ENCODE peak calls at places on chromosome 19, in eight cellular contexts. H is mucosa of gallbladder; S is NCI-H187; C is endothelial cell of umbilical vein; R is stimulated activated naive CD8-positive, alpha-beta T cell treated with anti-CD3 and anti-CD28 coated beads, Interleukin-15, Interleukin-2, amounts not matched to agents 100 U/mL and 50 U/mL, for 24 hours; U is fibroblast of the aortic adventitia; G is WTC11; O is stimulated activated CD4-positive, alpha-beta T cell treated with anti-CD3 and anti-CD28 coated beads, Interleukin-12 subunit alpha, Interleukin-12 subunit beta, amount 100 ng/mL, for 4 hours. Z is an unnamed sample.

GRCh38 chr19:49710372-49710951 is 19.5 kb downstream of the CPT1C start:
- DNase-seq in H (no peak), S (no peak), C (no peak), R (no peak), U (peak; percentile 51), G (no peak), O (no peak), Z (no peak)

GRCh38 chr19:5292843-5293606 is 47.6 kb downstream of the PTPRS start:
- DNase-seq in H (peak; percentile 44), S (no peak), C (peak; percentile 19), R (peak; percentile 63), U (peak; percentile 70), G (peak; percentile 78), O (peak; percentile 55), Z (no peak)

GRCh38 chr19:49999371-50000010 is 25.7 kb downstream of the VRK3 start:
- DNase-seq in H (no peak), S (no peak), C (no peak), R (no peak), U (peak; percentile 16), G (no peak), O (no peak), Z (no peak)

GRCh38 chr19:45507864-45508680 is 793 bp downstream of the VASP start:
- DNase-seq in H (no peak), S (peak; percentile 14), C (peak; percentile 24), R (peak; percentile 73), U (peak; percentile 31), G (peak; percentile 86), O (no peak), Z (peak; percentile 54)

GRCh38 chr19:2330632-2331284 is 2.3 kb downstream of the SPPL2B start:
- DNase-seq in H (peak; percentile 83), S (peak; percentile 66), C (no peak), R (no peak), U (no peak), G (no peak), O (no peak), Z (no peak)

GRCh38 chr19:38721977-38722773 is 22.1 kb downstream of the CAPN12 start:
- DNase-seq in H (no peak), S (no peak), C (no peak), R (no peak), U (no peak), G (no peak), O (no peak), Z (no peak)

GRCh38 chr19:42201489-42202289 is 15.8 kb downstream of the DEDD2 start:
- DNase-seq in H (no peak), S (no peak), C (no peak), R (peak; percentile 65), U (no peak), G (no peak), O (no peak), Z (no peak)

GRCh38 chr19:464146-464545 is 3.3 kb upstream of the SHC2 start:
- DNase-seq in H (no peak), S (no peak), C (no peak), R (no peak), U (no peak), G (no peak), O (no peak), Z (no peak)

GRCh38 chr19:18856385-18857126 is 24.8 kb downstream of the UPF1 start:
- DNase-seq in H (no peak), S (no peak), C (no peak), R (no peak), U (peak; percentile 51), G (peak; percentile 44), O (no peak), Z (no peak)

GRCh38 chr19:5814847-5815246 is 10.0 kb downstream of the NRTN start:
- DNase-seq in H (no peak), S (no peak), C (no peak), R (no peak), U (no peak), G (no peak), O (no peak), Z (no peak)

GRCh38 chr19:50739841-50740426 is 16.8 kb downstream of the CLEC11A start:
- DNase-seq in H (no peak), S (no peak), C (no peak), R (no peak), U (no peak), G (peak; percentile 71), O (no peak), Z (no peak)

GRCh38 chr19:11338569-11339253 is 746 bp downstream of the RAB3D start:
- DNase-seq in H (no peak), S (no peak), C (no peak), R (no peak), U (no peak), G (no peak), O (no peak), Z (no peak)

GRCh38 chr19:43595605-43595998 is 332 bp downstream of the IRGQ start:
- DNase-seq in H (no peak), S (no peak), C (no peak), R (peak; percentile 28), U (no peak), G (no peak), O (no peak), Z (peak; percentile 43)

GRCh38 chr19:46076951-46077814 is 36.4 kb upstream of the IGFL4 start:
- DNase-seq in H (peak; percentile 30), S (peak; percentile 80), C (peak; percentile 82), R (peak; percentile 52), U (peak; percentile 89), G (peak; percentile 83), O (no peak), Z (no peak)

GRCh38 chr19:16888629-16889371 is at the start of gene F2RL3:
- DNase-seq in H (peak; percentile 21), S (no peak), C (peak; percentile 73), R (no peak), U (no peak), G (no peak), O (no peak), Z (no peak)

GRCh38 chr19:10086032-10086903 is at the start of gene SHFL:
- DNase-seq in H (peak; percentile 80), S (no peak), C (peak; percentile 64), R (peak; percentile 86), U (peak; percentile 55), G (peak; percentile 79), O (peak; percentile 79), Z (peak; percentile 87)

GRCh38 chr19:47122359-47123335 is 8.0 kb upstream of the SAE1 start:
- DNase-seq in H (no peak), S (no peak), C (no peak), R (no peak), U (peak; percentile 81), G (no peak), O (no peak), Z (no peak)

GRCh38 chr19:8454218-8454617 is 9.4 kb downstream of the HNRNPM start:
- DNase-seq in H (no peak), S (no peak), C (peak; percentile 24), R (no peak), U (no peak), G (no peak), O (no peak), Z (no peak)

GRCh38 chr19:17949956-17950309 is 17.0 kb upstream of the KCNN1 start:
- DNase-seq in H (no peak), S (peak; percentile 5), C (no peak), R (no peak), U (no peak), G (no peak), O (no peak), Z (no peak)

GRCh38 chr19:48720251-48720612 is 707 bp upstream of the MAMSTR start:
- DNase-seq in H (no peak), S (no peak), C (no peak), R (no peak), U (no peak), G (no peak), O (no peak), Z (no peak)

GRCh38 chr19:55373993-55374757 is 2.5 kb upstream of the TMEM190 start:
- DNase-seq in H (no peak), S (no peak), C (no peak), R (no peak), U (peak; percentile 43), G (no peak), O (no peak), Z (no peak)

GRCh38 chr19:13784731-13785452 is 10.4 kb upstream of the ZSWIM4 start:
- DNase-seq in H (peak; percentile 77), S (no peak), C (peak; percentile 62), R (peak; percentile 85), U (peak; percentile 68), G (peak; percentile 84), O (peak; percentile 71), Z (peak; percentile 63)

GRCh38 chr19:7928741-7929701 is 3.1 kb upstream of the CTXN1 start:
- DNase-seq in H (no peak), S (no peak), C (peak; percentile 65), R (peak; percentile 76), U (peak; percentile 94), G (peak; percentile 84), O (peak; percentile 45), Z (peak; percentile 56)

GRCh38 chr19:38564981-38565685 is 52.6 kb downstream of the MAP4K1 start:
- DNase-seq in H (no peak), S (no peak), C (no peak), R (peak; percentile 44), U (no peak), G (no peak), O (peak; percentile 16), Z (peak; percentile 48)

GRCh38 chr19:16386619-16387240 is 62.1 kb downstream of the KLF2 start:
- DNase-seq in H (no peak), S (no peak), C (peak; percentile 72), R (no peak), U (peak; percentile 75), G (peak; percentile 57), O (no peak), Z (no peak)

GRCh38 chr19:34962281-34962944 is 1.6 kb downstream of the ZNF792 start:
- DNase-seq in H (peak; percentile 42), S (no peak), C (peak; percentile 95), R (no peak), U (peak; percentile 11), G (no peak), O (no peak), Z (no peak)

GRCh38 chr19:33400856-33401682 is 27.6 kb downstream of the CEBPG start:
- DNase-seq in H (no peak), S (no peak), C (no peak), R (no peak), U (no peak), G (no peak), O (no peak), Z (no peak)

GRCh38 chr19:16544468-16545231 is 2.4 kb upstream of the CHERP start:
- DNase-seq in H (no peak), S (no peak), C (no peak), R (no peak), U (no peak), G (no peak), O (no peak), Z (no peak)

GRCh38 chr19:54435551-54436016 is 13.4 kb upstream of the LENG8 start:
- DNase-seq in H (no peak), S (no peak), C (no peak), R (no peak), U (no peak), G (peak; percentile 33), O (no peak), Z (no peak)

GRCh38 chr19:460877-461609 is at the start of gene SHC2:
- DNase-seq in H (peak; percentile 35), S (no peak), C (no peak), R (no peak), U (no peak), G (no peak), O (no peak), Z (no peak)

GRCh38 chr19:46515290-46515609 is 19.6 kb upstream of the PNMA8B start:
- DNase-seq in H (no peak), S (no peak), C (no peak), R (no peak), U (no peak), G (no peak), O (no peak), Z (no peak)

GRCh38 chr19:58056261-58056660 is 2.8 kb upstream of the ZNF135 start:
- DNase-seq in H (no peak), S (no peak), C (no peak), R (no peak), U (no peak), G (no peak), O (no peak), Z (no peak)

GRCh38 chr19:1026189-1027019 is at the start of gene CNN2:
- DNase-seq in H (peak; percentile 73), S (no peak), C (peak; percentile 80), R (peak; percentile 81), U (peak; percentile 64), G (peak; percentile 84), O (peak; percentile 69), Z (peak; percentile 74)

GRCh38 chr19:13007292-13008045 is 12.2 kb downstream of the NFIX start:
- DNase-seq in H (no peak), S (no peak), C (no peak), R (no peak), U (peak; percentile 42), G (no peak), O (no peak), Z (no peak)